ENCODE peak calls at places on chromosome 17, in ten cellular contexts. C is neural progenitor cell; J is heart right ventricle; P is stimulated activated CD4-positive, alpha-beta T cell treated with anti-CD3 and anti-CD28 coated beads, Interleukin-15, amount 100 ng/mL, for 24 hours; Q is iris pigment epithelial cell; A is hippocampal formation; E is lung; U is tibial nerve; O is HL-60; K is HT1080. W is an unnamed sample.

GRCh38 chr17:82734987-82735866 is at the start of gene FN3K:
- DNase-seq in E (peak; percentile 55), K (no peak), J (peak; percentile 75), A (peak; percentile 71), U (peak; percentile 57), C (peak; percentile 91), P (peak; percentile 53), Q (peak; percentile 66), O (no peak), W (no peak)

GRCh38 chr17:27532269-27533067 is 76.2 kb downstream of the KSR1 start:
- DNase-seq in K (no peak), Q (peak; percentile 93), P (no peak), C (no peak), O (peak; percentile 98), J (no peak), E (peak; percentile 84), U (no peak), A (peak; percentile 29), W (peak; percentile 84)

GRCh38 chr17:42192189-42193126 is 1.8 kb downstream of the GHDC start:
- DNase-seq in J (no peak), C (no peak), P (no peak), K (no peak), E (no peak), A (no peak), U (no peak), Q (no peak), O (no peak), W (no peak)

GRCh38 chr17:42891539-42892152 is 9.0 kb upstream of the G6PC1 start:
- DNase-seq in O (no peak), C (peak; percentile 33), U (no peak), E (no peak), K (no peak), J (peak; percentile 66), P (no peak), A (no peak), Q (peak; percentile 50), W (no peak)

GRCh38 chr17:34820922-34821321 is 140.3 kb downstream of the CCT6B start:
- DNase-seq in C (no peak), A (no peak), K (peak; percentile 19), P (no peak), U (no peak), O (no peak), Q (no peak), E (no peak), J (no peak), W (no peak)

GRCh38 chr17:32157225-32157624 is 14.9 kb downstream of the RHOT1 start:
- DNase-seq in O (no peak), E (no peak), K (no peak), J (no peak), A (no peak), Q (peak; percentile 93), C (no peak), P (no peak), U (no peak), W (no peak)

GRCh38 chr17:58504826-58505351 is 9.5 kb downstream of the MTMR4 start:
- DNase-seq in O (peak; percentile 42), C (no peak), A (no peak), K (no peak), Q (no peak), P (no peak), U (no peak), J (no peak), E (no peak), W (peak; percentile 26)

GRCh38 chr17:33239702-33240101 is 53.4 kb downstream of the ASIC2 start:
- DNase-seq in Q (no peak), E (no peak), K (no peak), A (no peak), O (no peak), J (no peak), P (no peak), C (no peak), U (no peak), W (no peak)

GRCh38 chr17:64984776-64985521 is 65.7 kb upstream of the LRRC37A3 start:
- DNase-seq in J (no peak), U (no peak), K (no peak), Q (peak; percentile 72), E (no peak), A (no peak), P (peak; percentile 48), C (no peak), O (peak; percentile 49), W (peak; percentile 53)

GRCh38 chr17:56184650-56185049 is 31.4 kb downstream of the ANKFN1 start:
- DNase-seq in C (no peak), O (peak; percentile 25), U (no peak), E (no peak), P (no peak), A (no peak), K (no peak), Q (peak; percentile 93), J (no peak), W (no peak)

GRCh38 chr17:63718981-63719380 is 19.1 kb upstream of the LIMD2 start:
- DNase-seq in O (no peak), P (no peak), Q (no peak), C (no peak), E (no peak), A (no peak), K (no peak), U (no peak), J (no peak), W (no peak)

GRCh38 chr17:372157-373152 is 19.8 kb upstream of the RPH3AL start:
- DNase-seq in K (no peak), U (no peak), A (no peak), Q (no peak), C (no peak), P (no peak), J (no peak), O (no peak), E (no peak), W (no peak)

GRCh38 chr17:263773-264172 is 82.3 kb upstream of the DOC2B start:
- DNase-seq in A (no peak), Q (no peak), O (no peak), P (no peak), K (no peak), E (no peak), C (no peak), U (no peak), J (no peak), W (no peak)

GRCh38 chr17:41284546-41284945 is 9.0 kb downstream of the KRTAP9-7 start:
- DNase-seq in K (peak; percentile 3), J (no peak), O (no peak), A (no peak), P (no peak), U (no peak), C (no peak), Q (peak; percentile 41), E (no peak), W (no peak)

GRCh38 chr17:38557836-38558750 is 47.7 kb downstream of the SRCIN1 start:
- DNase-seq in U (peak; percentile 76), Q (peak; percentile 94), O (peak; percentile 89), K (peak; percentile 94), C (peak; percentile 98), P (peak; percentile 95), E (peak; percentile 94), J (peak; percentile 89), A (peak; percentile 84), W (peak; percentile 73)

GRCh38 chr17:49645654-49646053 is 32.2 kb downstream of the SPOP start:
- DNase-seq in O (no peak), C (no peak), K (no peak), U (no peak), J (no peak), E (no peak), A (no peak), Q (no peak), P (no peak), W (no peak)

W was measured in GF-D8.